ENCODE peak calls at places on chromosomes 5 and 9, in seven cellular contexts. H is neural progenitor cell, G is fibroblast of villous mesenchyme, Y is BE2C, N is endodermal cell, L is lower lobe of right lung, X is fibroblast of mammary gland. V is an unnamed sample.

GRCh38 chr9:91191443-91192378 is 170.0 kb downstream of the AUH start:
- DNase-seq in H (no peak), G (no peak), Y (no peak), N (no peak), L (no peak), X (no peak), V (no peak)

GRCh38 chr9:38271666-38272241 is 120.7 kb upstream of the ALDH1B1 start:
- DNase-seq in H (no peak), G (no peak), Y (no peak), N (peak), L (no peak), X (no peak), V (no peak)

GRCh38 chr5:93141969-93142368 is 439.1 kb downstream of the NR2F1-AS1 start:
- DNase-seq in H (no peak), G (peak), Y (no peak), N (no peak), L (no peak), X (no peak), V (no peak)

GRCh38 chr5:133612021-133612860 is at the start of gene FSTL4:
- DNase-seq in H (peak), G (no peak), Y (peak), N (peak), L (peak), X (no peak), V (no peak)

GRCh38 chr5:40171971-40172370 is 507.7 kb upstream of the PTGER4 start:
- DNase-seq in H (no peak), G (peak), Y (no peak), N (no peak), L (no peak), X (peak), V (peak)

GRCh38 chr9:79384506-79384905 is 187.3 kb upstream of the TLE4 start:
- DNase-seq in H (no peak), G (no peak), Y (no peak), N (no peak), L (no peak), X (no peak), V (no peak)

GRCh38 chr9:19875291-19875910 is 86.6 kb upstream of the SLC24A2 start:
- DNase-seq in H (no peak), G (no peak), Y (no peak), N (no peak), L (no peak), X (peak), V (no peak)

GRCh38 chr5:11642398-11642797 is 261.8 kb downstream of the CTNND2 start:
- DNase-seq in H (no peak), G (no peak), Y (no peak), N (no peak), L (no peak), X (no peak), V (no peak)

GRCh38 chr9:117343416-117343815 is 71.4 kb downstream of the ASTN2 start:
- DNase-seq in H (no peak), G (no peak), Y (no peak), N (no peak), L (no peak), X (no peak), V (peak)

GRCh38 chr5:168198359-168198758 is 93.1 kb upstream of the WWC1 start:
- DNase-seq in H (no peak), G (no peak), Y (no peak), N (no peak), L (no peak), X (no peak), V (no peak)

GRCh38 chr9:135244751-135245221 is 157.3 kb downstream of the OLFM1 start:
- DNase-seq in H (no peak), G (no peak), Y (peak), N (no peak), L (peak), X (no peak), V (no peak)

GRCh38 chr9:34551751-34552605 is 29.2 kb upstream of the ENHO start:
- DNase-seq in H (no peak), G (no peak), Y (no peak), N (peak), L (no peak), X (no peak), V (no peak)

GRCh38 chr9:89374176-89374575 is 55.9 kb downstream of the SECISBP2 start:
- DNase-seq in H (no peak), G (no peak), Y (no peak), N (no peak), L (no peak), X (no peak), V (peak)

GRCh38 chr5:32760091-32760509 is 49.0 kb downstream of the NPR3 start:
- DNase-seq in H (no peak), G (peak), Y (no peak), N (no peak), L (no peak), X (peak), V (peak)

GRCh38 chr9:92965759-92966517 is 18.6 kb downstream of the FGD3 start:
- DNase-seq in H (no peak), G (no peak), Y (no peak), N (no peak), L (no peak), X (no peak), V (no peak)

GRCh38 chr9:87763286-87763685 is 37.4 kb downstream of the CTSL start:
- DNase-seq in H (no peak), G (no peak), Y (no peak), N (no peak), L (no peak), X (no peak), V (no peak)

GRCh38 chr9:93110400-93110855 is 14.4 kb downstream of the CARD19 start:
- DNase-seq in H (no peak), G (no peak), Y (peak), N (peak), L (peak), X (no peak), V (no peak)

GRCh38 chr5:154210163-154210562 is 19.6 kb downstream of the GALNT10 start:
- DNase-seq in H (no peak), G (no peak), Y (no peak), N (no peak), L (no peak), X (no peak), V (no peak)
- H3K4me3 ChIP-seq in H (no peak), G (no peak), Y (no peak), N (no peak), L (no peak), X (no peak), V (no peak)

GRCh38 chr9:105401651-105402050 is 46.2 kb upstream of the FSD1L start:
- DNase-seq in H (peak), G (peak), Y (no peak), N (no peak), L (no peak), X (peak), V (peak)
- TF ChIP-seq CTCF in H (no peak), G (peak), Y (peak), N (peak), L (no peak), X (no peak), V (no peak)

GRCh38 chr9:133463864-133464615 is 4.3 kb downstream of the CACFD1 start:
- DNase-seq in H (no peak), G (peak), Y (peak), N (no peak), L (peak), X (no peak), V (no peak)
- H3K4me3 ChIP-seq in H (no peak), G (no peak), Y (no peak), N (no peak), L (no peak), X (no peak), V (no peak)

GRCh38 chr5:172679621-172680212 is 38.7 kb downstream of the NEURL1B start:
- DNase-seq in H (no peak), G (no peak), Y (no peak), N (no peak), L (no peak), X (no peak), V (no peak)

GRCh38 chr5:172683696-172684464 is 42.8 kb downstream of the NEURL1B start:
- DNase-seq in H (peak), G (no peak), Y (no peak), N (peak), L (no peak), X (no peak), V (no peak)

GRCh38 chr5:172683264-172683663 is 42.2 kb downstream of the NEURL1B start:
- DNase-seq in H (peak), G (no peak), Y (no peak), N (peak), L (no peak), X (no peak), V (no peak)

GRCh38 chr5:172680921-172681320 is 39.9 kb downstream of the NEURL1B start:
- DNase-seq in H (no peak), G (no peak), Y (no peak), N (no peak), L (no peak), X (no peak), V (no peak)

GRCh38 chr5:172681421-172681820 is 40.4 kb downstream of the NEURL1B start:
- DNase-seq in H (no peak), G (no peak), Y (no peak), N (no peak), L (no peak), X (no peak), V (no peak)
- TF ChIP-seq CTCF in H (no peak), G (no peak), Y (no peak), N (no peak), L (no peak), X (no peak), V (no peak)

GRCh38 chr5:29197636-29198035 is 1995.8 kb upstream of the CDH6 start:
- DNase-seq in H (no peak), G (no peak), Y (no peak), N (no peak), L (no peak), X (no peak), V (no peak)

GRCh38 chr5:29193972-29194371 is 1999.5 kb upstream of the CDH6 start:
- DNase-seq in H (no peak), G (no peak), Y (no peak), N (no peak), L (no peak), X (no peak), V (no peak)
- H3K4me3 ChIP-seq in H (no peak), G (no peak), Y (no peak), N (no peak), L (no peak), X (no peak), V (no peak)

DNA sequence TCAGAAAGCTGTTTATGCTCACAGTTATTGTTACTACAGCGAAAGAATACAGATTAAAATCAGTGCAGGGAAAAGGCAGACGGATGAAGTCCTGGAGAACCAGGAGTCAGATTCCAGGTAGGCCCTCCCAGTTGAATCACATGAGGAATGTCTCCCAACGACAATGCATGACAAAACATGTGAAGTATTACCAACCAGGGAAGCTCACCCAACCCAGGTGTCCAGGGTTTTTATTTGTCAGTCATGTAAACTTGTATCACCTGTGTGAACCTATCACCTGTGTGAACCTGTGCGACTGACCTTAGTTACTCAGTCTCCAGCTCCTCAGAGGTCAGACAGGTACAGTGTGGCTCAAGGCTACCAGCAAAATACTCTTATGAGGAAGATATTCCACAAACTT is 63.9 kb downstream of the KIAA1958 start:
- DNase-seq in H (no peak), G (no peak), Y (no peak), N (no peak), L (no peak), X (no peak), V (no peak)
- TF ChIP-seq CTCF in H (no peak), G (no peak), Y (no peak), N (no peak), L (no peak), X (no peak), V (no peak)